ENCODE peak calls at places on chromosome 10, in five cellular contexts. X is myocyte, S is occipital lobe, Q is A172, F is cardiac muscle cell. Z is an unnamed sample.
A peak's percentile ranks its signal among the peaks of the same experiment; 100 is the strongest.

GRCh38 chr10:9294865-9295264 is 1240.4 kb downstream of the GATA3 start:
- DNase-seq in X (no peak), S (no peak), Q (no peak), F (no peak), Z (no peak)

GRCh38 chr10:14658331-14659122 is 116.2 kb downstream of the FAM107B start:
- DNase-seq in X (no peak), S (no peak), Q (peak; percentile 36), F (peak; percentile 54), Z (no peak)

GRCh38 chr10:52729259-52730104 is 43.1 kb downstream of the MBL2 start:
- DNase-seq in X (peak; percentile 50), S (no peak), Q (peak; percentile 51), F (peak; percentile 61), Z (no peak)

GRCh38 chr10:124221356-124222297 is 128.2 kb upstream of the CHST15 start:
- DNase-seq in X (no peak), S (no peak), Q (peak; percentile 64), F (peak; percentile 59), Z (no peak)

GRCh38 chr10:132458071-132458594 is 61.1 kb downstream of the PWWP2B start:
- DNase-seq in X (no peak), S (no peak), Q (no peak), F (no peak), Z (no peak)

GRCh38 chr10:92574545-92575377 is 868 bp upstream of the IDE start:
- DNase-seq in X (no peak), S (no peak), Q (peak; percentile 13), F (no peak), Z (peak; percentile 16)

GRCh38 chr10:93701903-93702277 is 502 bp downstream of the FRA10AC1 start:
- DNase-seq in X (no peak), S (no peak), Q (peak; percentile 25), F (peak; percentile 53), Z (no peak)

GRCh38 chr10:115092555-115093285 is 445 bp upstream of the ATRNL1 start:
- DNase-seq in X (peak; percentile 61), S (peak; percentile 59), Q (peak; percentile 36), F (peak; percentile 58), Z (no peak)

GRCh38 chr10:14450041-14450491 is 119.3 kb upstream of the FRMD4A start:
- DNase-seq in X (peak; percentile 61), S (no peak), Q (peak; percentile 60), F (peak; percentile 63), Z (no peak)

GRCh38 chr10:7388602-7389001 is 22.2 kb downstream of the SFMBT2 start:
- DNase-seq in X (no peak), S (no peak), Q (no peak), F (no peak), Z (no peak)

GRCh38 chr10:95246582-95247051 is 44.2 kb downstream of the PDLIM1 start:
- DNase-seq in X (peak; percentile 79), S (no peak), Q (peak; percentile 78), F (peak; percentile 87), Z (peak; percentile 12)

GRCh38 chr10:62573929-62574328 is 199.8 kb downstream of the ZNF365 start:
- DNase-seq in X (no peak), S (no peak), Q (no peak), F (no peak), Z (no peak)

GRCh38 chr10:49082767-49083166 is 32.6 kb downstream of the VSTM4 start:
- DNase-seq in X (peak; percentile 91), S (no peak), Q (no peak), F (no peak), Z (no peak)

GRCh38 chr10:98425511-98426352 is 10.8 kb upstream of the PYROXD2 start:
- DNase-seq in X (peak; percentile 32), S (no peak), Q (peak; percentile 45), F (peak; percentile 47), Z (peak; percentile 6)

GRCh38 chr10:98446121-98446655 is 547 bp downstream of the HPS1 start:
- DNase-seq in X (peak; percentile 33), S (peak; percentile 30), Q (peak; percentile 19), F (peak; percentile 37), Z (no peak)

GRCh38 chr10:47372726-47373125 is 11.4 kb downstream of the ZNF488 start:
- DNase-seq in X (no peak), S (no peak), Q (no peak), F (no peak), Z (no peak)

GRCh38 chr10:101080933-101081546 is 19.3 kb downstream of the KAZALD1 start:
- DNase-seq in X (peak; percentile 57), S (no peak), Q (peak; percentile 35), F (peak; percentile 44), Z (no peak)

GRCh38 chr10:6928531-6929080 is 348.5 kb upstream of the PRKCQ start:
- DNase-seq in X (no peak), S (no peak), Q (no peak), F (no peak), Z (no peak)

GRCh38 chr10:63520463-63521388 is 475 bp upstream of the REEP3 start:
- DNase-seq in X (peak; percentile 70), S (no peak), Q (peak; percentile 52), F (peak; percentile 70), Z (peak; percentile 51)